ENCODE peak calls at places on chromosome 15, in nine cellular contexts. S is endothelial cell, N is breast epithelium, Z is heart left ventricle, H is HCT116, R is AG09309, G is nephron progenitor cell, J is BJ, O is glutamatergic neuron. W is an unnamed sample.

GRCh38 chr15:101723161-101723873 is 956 bp downstream of the TARS3 start:
- DNase-seq in S (no peak), N (no peak), Z (no peak), H (no peak), R (no peak), G (no peak), J (no peak), O (no peak), W (no peak)

GRCh38 chr15:71261418-71261817 is 146.1 kb downstream of the THSD4 start:
- DNase-seq in S (no peak), N (no peak), Z (no peak), H (no peak), R (no peak), G (no peak), J (no peak), O (no peak), W (no peak)

GRCh38 chr15:66834863-66835557 is 133.0 kb downstream of the SMAD6 start:
- DNase-seq in S (no peak), N (no peak), Z (no peak), H (no peak), R (no peak), G (peak; percentile 40), J (no peak), O (no peak), W (no peak)

GRCh38 chr15:51180534-51180933 is 85.8 kb upstream of the TNFAIP8L3 start:
- DNase-seq in S (no peak), N (no peak), Z (no peak), H (no peak), R (no peak), G (no peak), J (no peak), O (no peak), W (no peak)

GRCh38 chr15:64149424-64150235 is 1.9 kb upstream of the SNX22 start:
- DNase-seq in S (no peak), N (no peak), Z (no peak), H (no peak), R (no peak), G (no peak), J (no peak), O (no peak), W (no peak)

GRCh38 chr15:74438696-74439316 is 5.0 kb upstream of the SEMA7A start:
- DNase-seq in S (peak; percentile 78), N (peak; percentile 69), Z (peak; percentile 62), H (peak; percentile 74), R (peak; percentile 41), G (peak; percentile 79), J (no peak), O (peak; percentile 83), W (peak; percentile 67)

GRCh38 chr15:52154896-52155865 is 36.0 kb downstream of the GNB5 start:
- DNase-seq in S (no peak), N (no peak), Z (no peak), H (no peak), R (no peak), G (no peak), J (no peak), O (no peak), W (no peak)

GRCh38 chr15:82570721-82571519 is 30.7 kb upstream of the RPS17 start:
- DNase-seq in S (no peak), N (no peak), Z (no peak), H (no peak), R (no peak), G (no peak), J (no peak), O (peak; percentile 42), W (no peak)

GRCh38 chr15:35481992-35482391 is 64.0 kb downstream of the DPH6 start:
- DNase-seq in S (no peak), N (no peak), Z (no peak), H (peak; percentile 85), R (peak; percentile 35), G (no peak), J (peak; percentile 25), O (no peak), W (no peak)

GRCh38 chr15:31349233-31350141 is 22.9 kb downstream of the KLF13 start:
- DNase-seq in S (no peak), N (no peak), Z (no peak), H (no peak), R (no peak), G (no peak), J (no peak), O (no peak), W (no peak)

GRCh38 chr15:29309139-29309538 is 39.5 kb upstream of the NSMCE3 start:
- DNase-seq in S (no peak), N (no peak), Z (no peak), H (no peak), R (no peak), G (no peak), J (no peak), O (no peak), W (no peak)

GRCh38 chr15:57251941-57252340 is 124.4 kb upstream of the CGNL1 start:
- DNase-seq in S (no peak), N (no peak), Z (no peak), H (no peak), R (peak; percentile 24), G (no peak), J (peak; percentile 60), O (no peak), W (no peak)

GRCh38 chr15:80440024-80440423 is 35.8 kb downstream of the ARNT2 start:
- DNase-seq in S (no peak), N (no peak), Z (no peak), H (no peak), R (no peak), G (no peak), J (no peak), O (no peak), W (no peak)

DNA sequence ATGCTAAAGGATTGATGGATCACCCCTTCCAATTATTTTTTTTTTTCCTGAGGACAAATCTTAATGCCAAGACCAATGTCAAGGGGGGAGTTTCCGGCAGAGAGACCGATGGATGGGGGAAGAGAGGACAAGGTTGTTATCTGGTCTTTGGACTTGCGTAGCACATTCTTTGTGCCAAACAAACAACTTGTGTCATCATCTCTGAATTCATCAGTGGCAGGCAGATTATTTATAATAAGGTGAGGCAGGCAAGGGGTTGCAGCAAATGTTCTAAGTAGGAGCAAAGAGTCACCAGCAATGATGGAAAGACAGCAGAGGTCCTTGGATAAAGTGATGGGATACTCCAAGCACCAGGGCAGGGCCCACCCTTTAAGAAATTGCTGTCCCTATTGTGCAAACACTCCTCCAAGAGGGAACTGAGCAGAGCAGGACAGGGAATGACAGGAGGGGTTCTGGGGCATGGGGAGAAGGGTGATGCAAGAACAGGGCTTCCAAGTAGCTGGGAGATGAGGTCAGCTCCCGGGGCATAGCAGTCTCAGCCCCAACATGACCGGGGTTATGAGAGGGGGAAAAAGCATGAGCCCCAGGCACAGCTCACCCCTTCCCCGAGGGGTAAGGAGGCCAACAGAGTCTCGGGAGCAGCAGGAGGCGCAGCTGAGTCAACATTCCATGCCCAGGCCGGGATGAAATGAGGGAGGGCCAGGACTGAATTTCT is 57.4 kb downstream of the ANXA2 start:
- DNase-seq in S (no peak), N (no peak), Z (no peak), H (no peak), R (no peak), G (no peak), J (no peak), O (no peak), W (no peak)
- TF ChIP-seq CTCF in S (no peak), N (no peak), Z (no peak), H (no peak), R (peak; percentile 26), G (no peak), J (peak; percentile 24), O (no peak), W (no peak)

GRCh38 chr15:89490550-89491315 is 5.7 kb downstream of the RHCG start:
- DNase-seq in S (no peak), N (no peak), Z (no peak), H (no peak), R (no peak), G (no peak), J (no peak), O (no peak), W (no peak)

GRCh38 chr15:89492934-89493631 is 3.3 kb downstream of the RHCG start:
- DNase-seq in S (no peak), N (no peak), Z (no peak), H (no peak), R (no peak), G (no peak), J (no peak), O (peak; percentile 1), W (no peak)

GRCh38 chr15:89494006-89494405 is 2.4 kb downstream of the RHCG start:
- DNase-seq in S (no peak), N (no peak), Z (no peak), H (no peak), R (no peak), G (no peak), J (no peak), O (no peak), W (no peak)

GRCh38 chr15:89490081-89490480 is 6.3 kb downstream of the RHCG start:
- DNase-seq in S (no peak), N (no peak), Z (no peak), H (no peak), R (no peak), G (no peak), J (no peak), O (no peak), W (no peak)

GRCh38 chr15:89492111-89492641 is 4.2 kb downstream of the RHCG start:
- DNase-seq in S (peak; percentile 76), N (no peak), Z (no peak), H (no peak), R (no peak), G (peak; percentile 65), J (no peak), O (peak; percentile 53), W (no peak)
- TF ChIP-seq CTCF in S (peak; percentile 64), N (no peak), Z (no peak), H (peak; percentile 30), R (peak; percentile 53), G (peak; percentile 49), J (peak; percentile 58), O (peak; percentile 46), W (no peak)

GRCh38 chr15:60416519-60416918 is 18.7 kb upstream of the ANXA2 start:
- DNase-seq in S (no peak), N (no peak), Z (no peak), H (no peak), R (no peak), G (no peak), J (no peak), O (no peak), W (no peak)
- TF ChIP-seq CTCF in S (no peak), N (no peak), Z (no peak), H (no peak), R (no peak), G (no peak), J (no peak), O (no peak), W (no peak)

DNA sequence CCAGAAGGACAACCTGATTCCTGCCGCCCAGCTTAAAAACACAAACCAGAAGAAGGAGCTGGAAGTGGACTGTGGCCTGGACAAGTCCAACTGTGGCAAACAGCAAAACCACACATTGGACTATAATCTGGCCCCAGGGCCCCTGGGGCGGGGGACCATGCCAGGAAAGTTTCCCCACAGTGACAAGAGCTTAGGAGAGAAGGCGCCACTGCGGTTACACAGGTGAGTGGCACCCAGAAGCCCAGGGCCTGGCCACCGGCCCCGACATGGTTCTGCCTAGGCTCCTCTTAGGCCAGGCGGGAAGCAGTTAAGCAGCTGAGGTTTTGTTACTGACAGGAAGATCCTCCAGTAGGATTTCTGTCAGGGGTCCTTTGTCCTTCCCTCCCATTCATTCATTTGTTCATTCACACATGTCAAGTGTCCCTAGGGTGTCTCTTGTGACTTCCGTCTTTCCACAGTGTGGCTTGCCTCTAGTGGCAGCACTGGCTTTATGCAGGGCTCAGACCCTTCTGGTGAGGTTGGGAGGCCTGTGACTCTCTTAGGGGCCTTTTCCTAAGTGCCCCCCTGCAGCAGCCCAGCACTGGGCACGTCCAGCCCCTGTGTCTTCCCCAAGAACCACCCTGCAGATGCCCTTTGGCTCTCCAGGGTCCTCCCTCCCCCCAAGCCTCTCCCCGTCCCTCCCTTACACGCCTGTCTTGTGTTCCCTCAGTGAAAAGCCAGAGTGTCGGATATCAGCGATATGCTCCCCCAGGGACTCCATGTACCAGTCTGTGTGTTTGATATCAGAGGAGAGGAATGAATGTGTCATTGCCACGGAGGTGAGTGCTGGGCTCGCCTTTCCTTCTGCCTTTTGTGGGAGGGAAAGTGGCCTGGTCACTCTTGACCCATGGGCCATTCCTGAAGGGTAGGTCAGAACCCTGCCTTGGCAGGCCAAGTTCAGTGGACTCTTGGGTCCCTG is 7.8 kb downstream of the DLL4 start:
- DNase-seq in S (no peak), N (no peak), Z (no peak), H (no peak), R (no peak), G (no peak), J (no peak), O (no peak), W (no peak)
- TF ChIP-seq CTCF in S (no peak), N (no peak), Z (peak; percentile 31), H (no peak), R (no peak), G (peak; percentile 16), J (no peak), O (no peak), W (no peak)

W was measured in activated B cell treated with CpG ODN at 0.5 μM for 24 hours.